ENCODE peak calls at places on chromosomes 3 and 15, in seven cellular contexts. T is cardiac muscle cell, Q is IMR-90, N is endothelial cell of umbilical vein, V is astrocyte, U is BJ, Z is adipocyte. W is an unnamed sample.

GRCh38 chr3:141477224-141477623 is 9.6 kb upstream of the RASA2 start:
- DNase-seq in V (peak; percentile 90), Q (peak; percentile 94), Z (peak; percentile 36), T (peak; percentile 75), U (no peak), N (peak; percentile 82), W (peak; percentile 72)

GRCh38 chr3:56801151-56801596 is 575 bp downstream of the ARHGEF3 start:
- DNase-seq in Z (no peak), Q (no peak), V (no peak), T (no peak), N (peak; percentile 32), U (no peak), W (no peak)

GRCh38 chr15:88301311-88301710 is 44.8 kb upstream of the NTRK3 start:
- DNase-seq in Q (no peak), Z (no peak), N (no peak), T (no peak), V (no peak), U (no peak), W (no peak)

GRCh38 chr15:84634228-84634837 is 19.8 kb downstream of the WDR73 start:
- DNase-seq in N (no peak), V (no peak), T (no peak), Q (no peak), U (no peak), Z (peak; percentile 14), W (no peak)

GRCh38 chr3:154904328-154904727 is 175.8 kb upstream of the MME start:
- DNase-seq in U (no peak), V (no peak), T (peak; percentile 38), Z (peak; percentile 46), N (peak; percentile 34), Q (peak; percentile 54), W (peak; percentile 37)

GRCh38 chr3:130905551-130905950 is 11.7 kb downstream of the ATP2C1 start:
- DNase-seq in V (no peak), Q (peak; percentile 52), T (peak; percentile 83), U (peak; percentile 43), N (peak; percentile 7), Z (peak; percentile 73), W (peak; percentile 64)

GRCh38 chr15:99454941-99455795 is 110.6 kb upstream of the MEF2A start:
- DNase-seq in T (peak; percentile 98), Q (peak; percentile 98), U (peak; percentile 77), V (peak; percentile 97), Z (peak; percentile 95), N (peak; percentile 97), W (peak; percentile 90)

GRCh38 chr3:198080521-198081384 is 120.7 kb downstream of the LMLN start:
- DNase-seq in Q (peak; percentile 56), T (peak; percentile 76), Z (peak; percentile 90), V (peak; percentile 33), U (no peak), N (peak; percentile 58), W (peak; percentile 58)

GRCh38 chr3:51934139-51934850 is 7.4 kb downstream of the RRP9 start:
- DNase-seq in V (no peak), N (no peak), Q (no peak), Z (no peak), T (no peak), U (no peak), W (no peak)

GRCh38 chr3:51874889-51875288 is 512 bp downstream of the IQCF5 start:
- DNase-seq in T (no peak), V (no peak), Q (no peak), Z (no peak), N (no peak), U (no peak), W (no peak)

GRCh38 chr3:183159319-183159718 is 3.2 kb downstream of the LAMP3 start:
- DNase-seq in V (no peak), Q (no peak), U (no peak), N (no peak), T (no peak), Z (no peak), W (no peak)
- H3K4me3 ChIP-seq in V (no peak overlapping the region), Q (no peak overlapping the region), U (no peak overlapping the region), N (no peak overlapping the region), T (no peak overlapping the region), Z (no peak overlapping the region), W (no peak overlapping the region)

DNA sequence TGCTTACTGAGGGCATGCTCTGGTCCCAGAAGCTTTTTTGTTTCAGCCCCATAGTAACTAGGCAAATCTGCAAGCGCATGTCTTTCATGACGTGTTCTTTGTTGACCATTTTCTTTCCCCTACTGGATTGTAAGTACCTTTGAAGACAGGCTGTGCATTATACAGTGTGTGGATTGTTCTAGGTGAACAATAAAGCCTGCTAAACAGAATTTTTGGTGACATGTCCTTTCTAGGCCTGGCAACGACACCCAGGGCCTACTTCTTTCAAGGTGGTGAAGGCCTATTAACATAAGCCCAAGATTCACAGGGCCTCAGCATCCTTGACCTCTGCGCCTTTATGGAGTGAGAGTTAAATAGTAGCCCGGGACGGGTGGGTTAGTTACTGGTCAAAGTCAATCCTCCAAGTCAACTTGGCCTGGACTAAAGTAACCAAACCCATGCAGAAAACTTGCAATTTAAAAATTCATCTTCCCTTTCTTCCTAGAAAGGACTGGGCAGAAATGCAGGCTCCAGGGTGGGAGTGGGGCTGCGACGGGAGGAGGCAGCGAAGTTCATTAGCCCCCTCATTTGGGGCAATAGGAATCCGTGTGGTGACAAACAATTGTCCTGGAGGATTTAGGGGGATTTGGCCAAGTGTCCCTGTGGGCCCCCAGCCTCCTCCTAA is 37.6 kb upstream of the TRIM71 start:
- DNase-seq in N (no peak), U (no peak), T (no peak), V (no peak), Z (no peak), Q (no peak), W (no peak)
- H3K4me3 ChIP-seq in N (peak overlapping the region; percentile 43), U (no peak overlapping the region), T (peak overlapping the region; percentile 38), V (peak overlapping the region; percentile 79), Z (peak overlapping the region; percentile 87), Q (no peak overlapping the region), W (peak overlapping the region; percentile 71)

DNA sequence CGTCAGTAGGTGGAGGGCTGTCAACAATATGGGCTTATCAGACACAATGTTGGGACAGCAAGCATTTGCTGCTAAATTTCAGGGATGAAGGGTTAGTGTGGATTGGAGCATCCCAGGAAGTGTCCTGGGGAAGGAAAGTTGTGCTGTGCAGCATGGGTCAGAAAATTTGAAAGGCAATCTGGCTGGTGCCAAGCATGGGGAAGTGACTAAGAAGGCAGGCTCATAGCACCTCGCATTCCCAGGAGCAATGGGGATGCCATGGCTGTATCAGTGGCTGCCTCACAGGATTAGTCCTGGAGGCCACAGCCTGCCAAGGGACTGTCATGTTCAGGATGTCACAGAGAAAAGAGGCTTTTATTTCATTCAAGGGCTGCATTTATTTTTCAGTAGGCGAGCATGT is 322.4 kb upstream of the TRIM42 start:
- DNase-seq in Q (no peak), V (no peak), U (no peak), N (no peak), T (no peak), Z (no peak), W (no peak)
- H3K4me3 ChIP-seq in Q (no peak overlapping the region), V (no peak overlapping the region), U (no peak overlapping the region), N (no peak overlapping the region), T (no peak overlapping the region), Z (no peak overlapping the region), W (no peak overlapping the region)

GRCh38 chr15:64635486-64635815 is 139.9 kb downstream of the RBPMS2 start:
- DNase-seq in Q (peak; percentile 86), T (peak; percentile 91), U (no peak), V (peak; percentile 86), Z (peak; percentile 78), N (peak; percentile 68), W (peak; percentile 68)

GRCh38 chr15:64634576-64635485 is 140.6 kb downstream of the RBPMS2 start:
- DNase-seq in T (peak; percentile 53), Z (no peak), V (peak; percentile 45), Q (no peak), U (no peak), N (peak; percentile 79), W (no peak)

GRCh38 chr15:64636101-64636500 is 139.3 kb downstream of the RBPMS2 start:
- DNase-seq in Q (no peak), T (peak; percentile 57), Z (peak; percentile 30), V (no peak), N (peak; percentile 12), U (no peak), W (no peak)

GRCh38 chr15:64633332-64633731 is 142.1 kb downstream of the RBPMS2 start:
- DNase-seq in Z (no peak), U (no peak), V (no peak), T (no peak), Q (no peak), N (no peak), W (no peak)

GRCh38 chr15:64634020-64634419 is 141.4 kb downstream of the RBPMS2 start:
- DNase-seq in N (peak; percentile 24), U (no peak), Z (no peak), V (peak; percentile 65), T (peak; percentile 25), Q (no peak), W (no peak)
- H3K4me3 ChIP-seq in N (no peak overlapping the region), U (no peak overlapping the region), Z (no peak overlapping the region), V (no peak overlapping the region), T (no peak overlapping the region), Q (no peak overlapping the region), W (no peak overlapping the region)

GRCh38 chr15:70112018-70112395 is 14.3 kb upstream of the TLE3 start:
- DNase-seq in Z (no peak), Q (no peak), T (no peak), N (no peak), U (no peak), V (peak; percentile 61), W (no peak)
- H3K4me3 ChIP-seq in Z (peak overlapping the region; percentile 44), Q (no peak overlapping the region), T (peak overlapping the region; percentile 2), N (no peak overlapping the region), U (no peak overlapping the region), V (no peak overlapping the region), W (no peak overlapping the region)

DNA sequence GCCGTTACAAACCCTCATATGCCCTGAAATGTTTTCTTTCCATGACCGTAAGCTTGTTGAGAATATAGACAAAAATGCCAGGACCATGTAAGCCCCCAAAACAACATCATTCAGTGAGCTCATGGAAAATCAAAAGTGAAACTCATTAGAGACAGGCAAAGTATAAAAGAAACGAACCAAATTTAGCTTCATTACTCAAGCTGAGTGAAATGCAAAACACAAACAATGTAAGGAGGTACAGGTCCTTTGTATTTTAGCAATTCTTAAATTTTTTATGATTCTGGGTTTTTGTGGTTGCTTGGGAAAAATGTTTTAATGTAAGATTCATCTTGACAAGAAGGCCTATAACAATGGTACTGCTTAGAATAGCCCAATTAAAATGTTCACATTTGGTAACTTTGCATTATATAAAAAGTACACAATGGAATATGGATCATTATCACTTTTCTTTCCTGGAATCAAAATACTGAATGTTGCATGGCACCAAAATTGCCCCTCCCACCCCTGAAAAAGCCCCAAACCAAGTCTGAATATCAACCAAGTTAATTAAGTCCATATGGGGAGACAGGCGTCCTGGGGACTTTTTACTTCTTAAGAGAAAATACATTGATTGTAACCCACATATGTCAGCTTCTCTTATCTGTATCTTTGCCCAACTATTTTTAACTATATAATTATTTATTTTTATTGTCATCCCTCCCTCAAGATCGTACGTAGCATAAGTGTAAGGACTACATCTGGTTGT is 247.7 kb upstream of the CDIN1 start:
- DNase-seq in N (no peak), V (peak; percentile 26), Q (no peak), U (peak; percentile 16), Z (peak; percentile 51), T (peak; percentile 20), W (peak; percentile 41)
- H3K4me3 ChIP-seq in N (no peak overlapping the region), V (no peak overlapping the region), Q (peak overlapping the region; percentile 27), U (no peak overlapping the region), Z (peak overlapping the region; percentile 47), T (no peak overlapping the region), W (peak overlapping the region; percentile 46)